ENCODE peak calls at places on chromosomes 7 and 10, in seven cellular contexts. U is posterior cingulate gyrus, X is endothelial cell, Y is mucosa of gallbladder, A is HAP-1, J is hypothalamus, E is CD14-positive monocyte. T is an unnamed sample.

GRCh38 chr10:59434463-59435326 is 72.3 kb upstream of the FAM13C start:
- DNase-seq in U (no peak), X (no peak), Y (no peak), A (no peak), J (no peak), E (no peak), T (no peak)

GRCh38 chr10:58137813-58138212 is 129.9 kb downstream of the IPMK start:
- DNase-seq in U (no peak), X (no peak), Y (no peak), A (no peak), J (no peak), E (no peak), T (no peak)

GRCh38 chr10:35005868-35006267 is 84.3 kb downstream of the CUL2 start:
- DNase-seq in U (no peak), X (no peak), Y (no peak), A (no peak), J (no peak), E (no peak), T (no peak)

GRCh38 chr10:103896225-103896624 is 21.8 kb downstream of the STN1 start:
- DNase-seq in U (no peak), X (no peak), Y (no peak), A (no peak), J (no peak), E (no peak), T (no peak)

GRCh38 chr7:17663056-17663675 is 277.1 kb downstream of the SNX13 start:
- DNase-seq in U (no peak), X (no peak), Y (no peak), A (no peak), J (no peak), E (no peak), T (no peak)

GRCh38 chr10:96829029-96829773 is 2.9 kb upstream of the LCOR start:
- DNase-seq in U (no peak), X (no peak), Y (no peak), A (no peak), J (no peak), E (no peak), T (no peak)

GRCh38 chr10:72687035-72687434 is 4.9 kb upstream of the MCU start:
- DNase-seq in U (no peak), X (no peak), Y (no peak), A (peak; percentile 62), J (no peak), E (no peak), T (no peak)

GRCh38 chr10:476458-476780 is 213.0 kb downstream of the DIP2C start:
- DNase-seq in U (no peak), X (no peak), Y (no peak), A (no peak), J (no peak), E (no peak), T (no peak)

GRCh38 chr7:29989257-29989995 is at the start of gene SCRN1:
- DNase-seq in U (peak; percentile 53), X (peak; percentile 53), Y (peak; percentile 29), A (peak; percentile 50), J (peak; percentile 60), E (no peak), T (no peak)

GRCh38 chr7:149476791-149477190 is 15.9 kb upstream of the ZNF777 start:
- DNase-seq in U (no peak), X (no peak), Y (peak; percentile 6), A (no peak), J (no peak), E (no peak), T (peak; percentile 80)

GRCh38 chr10:93461124-93461806 is 20.9 kb downstream of the MYOF start:
- DNase-seq in U (no peak), X (no peak), Y (no peak), A (no peak), J (no peak), E (no peak), T (no peak)

T was measured in esophagus muscularis mucosa.